ENCODE peak calls at places on chromosomes 1 and 21, in six cellular contexts. One of them, this sample, is unnamed.

GRCh38 chr21:32061755-32062154 is 188.9 kb downstream of the HUNK start:
- DNase-seq in transverse colon: no peak
- DNase-seq in stomach: no peak
- DNase-seq in tibial nerve: no peak
- DNase-seq in ovary: no peak
- DNase-seq in K562: no peak
- DNase-seq in this sample: no peak

GRCh38 chr1:46203738-46204405 is 738 bp downstream of the LURAP1 start:
- DNase-seq in transverse colon: no peak
- DNase-seq in stomach: no peak
- DNase-seq in tibial nerve: no peak
- DNase-seq in ovary: no peak
- DNase-seq in K562: no peak
- DNase-seq in this sample: no peak

GRCh38 chr1:229689273-229689672 is 63.2 kb downstream of the URB2 start:
- DNase-seq in transverse colon: no peak
- DNase-seq in stomach: no peak
- DNase-seq in tibial nerve: no peak
- DNase-seq in ovary: no peak
- DNase-seq in K562: no peak
- DNase-seq in this sample: no peak

GRCh38 chr1:202207292-202207691 is 13.7 kb downstream of the LGR6 start:
- DNase-seq in transverse colon: no peak
- DNase-seq in stomach: no peak
- DNase-seq in tibial nerve: no peak
- DNase-seq in ovary: no peak
- DNase-seq in K562: no peak
- DNase-seq in this sample: no peak

GRCh38 chr1:236523704-236524141 is at the start of gene LGALS8:
- DNase-seq in transverse colon: peak; percentile 88
- DNase-seq in stomach: peak; percentile 87
- DNase-seq in tibial nerve: peak; percentile 73
- DNase-seq in ovary: peak; percentile 90
- DNase-seq in K562: peak; percentile 90
- DNase-seq in this sample: peak; percentile 96

GRCh38 chr1:92992066-92992465 is 30.8 kb upstream of the DIPK1A start:
- DNase-seq in transverse colon: no peak
- DNase-seq in stomach: no peak
- DNase-seq in tibial nerve: no peak
- DNase-seq in ovary: no peak
- DNase-seq in K562: no peak
- DNase-seq in this sample: no peak

GRCh38 chr1:94803517-94804441 is 16.4 kb upstream of the SLC44A3 start:
- DNase-seq in transverse colon: peak; percentile 34
- DNase-seq in stomach: no peak
- DNase-seq in tibial nerve: peak; percentile 30
- DNase-seq in ovary: no peak
- DNase-seq in K562: no peak
- DNase-seq in this sample: no peak

GRCh38 chr1:43977376-43978263 is 1.4 kb upstream of the B4GALT2 start:
- DNase-seq in transverse colon: no peak
- DNase-seq in stomach: no peak
- DNase-seq in tibial nerve: no peak
- DNase-seq in ovary: no peak
- DNase-seq in K562: no peak
- DNase-seq in this sample: no peak

GRCh38 chr21:39189857-39190604 is 6.8 kb upstream of the PSMG1 start:
- DNase-seq in transverse colon: no peak
- DNase-seq in stomach: no peak
- DNase-seq in tibial nerve: no peak
- DNase-seq in ovary: no peak
- DNase-seq in K562: no peak
- DNase-seq in this sample: no peak

GRCh38 chr1:78047631-78048030 is 1.9 kb downstream of the GIPC2 start:
- DNase-seq in transverse colon: no peak
- DNase-seq in stomach: no peak
- DNase-seq in tibial nerve: no peak
- DNase-seq in ovary: no peak
- DNase-seq in K562: no peak
- DNase-seq in this sample: no peak

GRCh38 chr1:1891349-1892078 is 627 bp upstream of the GNB1 start:
- DNase-seq in transverse colon: peak; percentile 83
- DNase-seq in stomach: peak; percentile 75
- DNase-seq in tibial nerve: no peak
- DNase-seq in ovary: peak; percentile 78
- DNase-seq in K562: peak; percentile 98
- DNase-seq in this sample: no peak

GRCh38 chr21:27094182-27094948 is 127.5 kb upstream of the ADAMTS5 start:
- DNase-seq in transverse colon: no peak
- DNase-seq in stomach: no peak
- DNase-seq in tibial nerve: no peak
- DNase-seq in ovary: no peak
- DNase-seq in K562: no peak
- DNase-seq in this sample: no peak

GRCh38 chr1:70970407-70970806 is 77.2 kb downstream of the PTGER3 start:
- DNase-seq in transverse colon: no peak
- DNase-seq in stomach: no peak
- DNase-seq in tibial nerve: no peak
- DNase-seq in ovary: no peak
- DNase-seq in K562: no peak
- DNase-seq in this sample: no peak

GRCh38 chr1:232744847-232745246 is 60.4 kb upstream of the MAP10 start:
- DNase-seq in transverse colon: no peak
- DNase-seq in stomach: no peak
- DNase-seq in tibial nerve: no peak
- DNase-seq in ovary: no peak
- DNase-seq in K562: no peak
- DNase-seq in this sample: no peak

GRCh38 chr21:26105819-26106218 is 64.8 kb downstream of the APP start:
- DNase-seq in transverse colon: no peak
- DNase-seq in stomach: no peak
- DNase-seq in tibial nerve: no peak
- DNase-seq in ovary: no peak
- DNase-seq in K562: no peak
- DNase-seq in this sample: no peak

GRCh38 chr1:43008106-43008424 is 49.4 kb upstream of the SLC2A1 start:
- DNase-seq in transverse colon: no peak
- DNase-seq in stomach: no peak
- DNase-seq in tibial nerve: no peak
- DNase-seq in ovary: no peak
- DNase-seq in K562: no peak
- DNase-seq in this sample: no peak

GRCh38 chr1:183470961-183471747 is 1.1 kb upstream of the SMG7 start:
- DNase-seq in transverse colon: peak; percentile 70
- DNase-seq in stomach: peak; percentile 71
- DNase-seq in tibial nerve: peak; percentile 32
- DNase-seq in ovary: peak; percentile 82
- DNase-seq in K562: peak; percentile 66
- DNase-seq in this sample: peak; percentile 90

GRCh38 chr1:83043192-83043591 is 955.7 kb downstream of the TTLL7 start:
- DNase-seq in transverse colon: no peak
- DNase-seq in stomach: no peak
- DNase-seq in tibial nerve: no peak
- DNase-seq in ovary: no peak
- DNase-seq in K562: no peak
- DNase-seq in this sample: no peak

GRCh38 chr1:58432813-58433668 is 113.5 kb downstream of the OMA1 start:
- DNase-seq in transverse colon: no peak
- DNase-seq in stomach: no peak
- DNase-seq in tibial nerve: no peak
- DNase-seq in ovary: no peak
- DNase-seq in K562: no peak
- DNase-seq in this sample: no peak

GRCh38 chr1:217891966-217892365 is 260.8 kb downstream of the SPATA17 start:
- DNase-seq in transverse colon: no peak
- DNase-seq in stomach: no peak
- DNase-seq in tibial nerve: no peak
- DNase-seq in ovary: no peak
- DNase-seq in K562: no peak
- DNase-seq in this sample: no peak

GRCh38 chr1:208593306-208594006 is 349.3 kb upstream of the PLXNA2 start:
- DNase-seq in transverse colon: no peak
- DNase-seq in stomach: no peak
- DNase-seq in tibial nerve: no peak
- DNase-seq in ovary: no peak
- DNase-seq in K562: no peak
- DNase-seq in this sample: no peak

GRCh38 chr1:181100015-181100905 is 11.8 kb downstream of the IER5 start:
- DNase-seq in transverse colon: no peak
- DNase-seq in stomach: no peak
- DNase-seq in tibial nerve: no peak
- DNase-seq in ovary: no peak
- DNase-seq in K562: no peak
- DNase-seq in this sample: no peak

GRCh38 chr1:12539705-12540579 is 78.1 kb downstream of the DHRS3 start:
- DNase-seq in transverse colon: peak; percentile 69
- DNase-seq in stomach: peak; percentile 60
- DNase-seq in tibial nerve: peak; percentile 65
- DNase-seq in ovary: peak; percentile 80
- DNase-seq in K562: peak; percentile 35
- DNase-seq in this sample: peak; percentile 91

DNA sequence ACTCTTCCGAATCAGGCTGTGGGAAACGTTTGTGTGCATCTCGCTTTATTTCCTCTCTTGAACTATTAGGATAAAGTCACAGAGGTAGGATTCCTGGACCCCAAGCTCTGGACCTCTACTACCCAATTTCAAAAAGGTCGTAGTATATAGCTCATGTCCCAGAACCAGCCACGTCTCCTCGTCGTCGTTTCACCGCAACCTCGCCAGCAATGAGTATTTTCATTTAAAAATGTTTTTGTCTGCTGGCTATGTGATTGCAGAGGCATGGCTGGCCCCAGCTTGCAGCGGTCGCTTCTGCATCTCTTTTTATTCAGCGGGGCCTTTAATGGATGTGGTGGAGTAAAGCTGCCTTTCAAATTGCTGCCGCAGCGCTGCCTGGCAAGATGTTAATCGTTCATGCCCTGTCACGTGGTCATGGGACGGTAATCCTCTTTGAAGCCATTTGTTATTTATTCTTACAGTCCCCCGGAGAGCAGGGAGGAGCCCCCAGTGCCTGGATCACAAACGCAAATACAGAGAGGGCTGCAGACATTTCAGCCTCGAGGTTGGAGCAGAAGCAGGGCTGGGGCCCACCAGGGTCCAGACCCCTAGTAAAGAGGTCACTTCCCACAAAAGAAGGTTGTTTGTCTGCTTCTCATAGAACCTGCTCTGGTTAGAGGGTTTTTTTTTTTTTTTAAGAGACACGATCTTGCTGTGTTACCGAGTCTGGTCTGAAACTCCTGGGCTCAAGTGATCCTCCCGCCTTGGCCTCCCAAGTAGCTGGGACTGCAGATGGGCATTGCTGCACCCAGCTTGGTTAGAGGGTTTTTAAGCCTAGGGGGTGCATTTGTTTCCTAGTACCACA is 11.6 kb upstream of the NPHP4 start:
- DNase-seq in transverse colon: no peak
- DNase-seq in stomach: no peak
- DNase-seq in tibial nerve: no peak
- DNase-seq in ovary: no peak
- DNase-seq in K562: no peak
- DNase-seq in this sample: peak; percentile 40
- TF ChIP-seq EP300 in transverse colon: no peak
- TF ChIP-seq EP300 in stomach: no peak
- TF ChIP-seq EP300 in tibial nerve: no peak
- TF ChIP-seq EP300 in ovary: no peak
- TF ChIP-seq EP300 in K562: no peak
- TF ChIP-seq EP300 in this sample: no peak

GRCh38 chr1:156162430-156163037 is 9.1 kb downstream of the SEMA4A start:
- DNase-seq in transverse colon: no peak
- DNase-seq in stomach: peak; percentile 76
- DNase-seq in tibial nerve: no peak
- DNase-seq in ovary: no peak
- DNase-seq in K562: no peak
- DNase-seq in this sample: no peak
- TF ChIP-seq EP300 in transverse colon: no peak
- TF ChIP-seq EP300 in stomach: no peak
- TF ChIP-seq EP300 in tibial nerve: no peak
- TF ChIP-seq EP300 in ovary: no peak
- TF ChIP-seq EP300 in K562: no peak
- TF ChIP-seq EP300 in this sample: no peak

GRCh38 chr1:211920602-211921226 is 90.2 kb upstream of the LPGAT1 start:
- DNase-seq in transverse colon: no peak
- DNase-seq in stomach: no peak
- DNase-seq in tibial nerve: no peak
- DNase-seq in ovary: no peak
- DNase-seq in K562: no peak
- DNase-seq in this sample: no peak
- TF ChIP-seq EP300 in transverse colon: no peak
- TF ChIP-seq EP300 in stomach: no peak
- TF ChIP-seq EP300 in tibial nerve: no peak
- TF ChIP-seq EP300 in ovary: no peak
- TF ChIP-seq EP300 in K562: no peak
- TF ChIP-seq EP300 in this sample: no peak

GRCh38 chr21:42349420-42350075 is 1.2 kb downstream of the TFF2 start:
- DNase-seq in transverse colon: no peak
- DNase-seq in stomach: no peak
- DNase-seq in tibial nerve: no peak
- DNase-seq in ovary: no peak
- DNase-seq in K562: no peak
- DNase-seq in this sample: no peak
- TF ChIP-seq EP300 in transverse colon: no peak
- TF ChIP-seq EP300 in stomach: no peak
- TF ChIP-seq EP300 in tibial nerve: no peak
- TF ChIP-seq EP300 in ovary: no peak
- TF ChIP-seq EP300 in K562: no peak
- TF ChIP-seq EP300 in this sample: no peak

DNA sequence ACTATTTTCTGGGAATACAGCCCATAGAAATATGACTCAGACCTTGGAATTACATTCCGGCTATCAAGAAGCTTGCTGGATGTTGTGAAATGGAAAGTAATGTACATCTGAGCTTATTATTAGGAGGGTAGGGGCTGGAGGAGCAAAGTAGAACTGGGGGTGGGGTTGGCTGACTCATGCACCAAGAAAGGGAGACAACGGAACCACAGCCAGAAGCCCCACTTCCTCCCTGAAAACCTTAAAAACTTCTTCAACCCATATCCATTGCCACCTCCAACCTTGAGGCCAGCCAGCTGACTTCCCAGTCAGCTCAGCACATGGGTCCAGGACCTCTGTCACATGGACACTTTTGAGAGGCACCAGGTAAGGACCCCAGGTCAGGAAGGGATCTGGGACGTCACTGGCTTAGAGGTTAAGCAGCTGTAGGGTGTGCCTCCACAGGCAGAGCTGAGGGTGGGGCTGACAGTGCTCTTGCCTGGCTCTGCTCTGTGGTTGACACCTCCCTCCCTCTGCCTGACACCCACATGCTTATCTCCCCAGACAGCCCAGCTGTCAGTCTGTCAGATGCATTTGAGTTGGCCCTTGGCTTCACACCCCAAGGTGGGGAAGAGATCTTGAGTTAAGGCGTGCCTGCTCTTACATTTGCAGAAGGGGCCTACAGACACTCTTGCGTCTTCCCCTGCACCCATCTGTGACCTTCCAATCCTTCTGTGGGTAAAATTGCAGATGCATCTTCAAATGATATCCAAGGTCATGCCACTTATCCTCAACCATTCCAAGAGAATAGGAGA is 5.7 kb upstream of the ZNF683 start:
- DNase-seq in transverse colon: peak; percentile 35
- DNase-seq in stomach: no peak
- DNase-seq in tibial nerve: no peak
- DNase-seq in ovary: no peak
- DNase-seq in K562: peak; percentile 99
- DNase-seq in this sample: no peak
- TF ChIP-seq EP300 in transverse colon: no peak
- TF ChIP-seq EP300 in stomach: no peak
- TF ChIP-seq EP300 in tibial nerve: no peak
- TF ChIP-seq EP300 in ovary: no peak
- TF ChIP-seq EP300 in K562: peak; percentile 90
- TF ChIP-seq EP300 in this sample: no peak

This sample was measured in suprapubic skin.